ENCODE peak calls at places on chromosomes 4 and X, in five cellular contexts. One of them, this sample, is unnamed.
A peak's percentile ranks its signal among the peaks of the same experiment; 100 is the strongest.

GRCh38 chr4:173254646-173255045 is 79.5 kb downstream of the HMGB2 start:
- DNase-seq in A549: no peak
- DNase-seq in GM20000: no peak
- DNase-seq in WTC11: no peak
- DNase-seq in choroid plexus epithelial cell: no peak
- DNase-seq in this sample: no peak

GRCh38 chrX:47231167-47231566 is 1.6 kb upstream of the USP11 start:
- DNase-seq in A549: no peak
- DNase-seq in GM20000: no peak
- DNase-seq in WTC11: no peak
- DNase-seq in choroid plexus epithelial cell: no peak
- DNase-seq in this sample: no peak

GRCh38 chr4:12486995-12487394 is 997.1 kb downstream of the RAB28 start:
- DNase-seq in A549: no peak
- DNase-seq in GM20000: no peak
- DNase-seq in WTC11: no peak
- DNase-seq in choroid plexus epithelial cell: peak; percentile 0
- DNase-seq in this sample: no peak

GRCh38 chrX:77440310-77440709 is 6.9 kb upstream of the FGF16 start:
- DNase-seq in A549: no peak
- DNase-seq in GM20000: no peak
- DNase-seq in WTC11: no peak
- DNase-seq in choroid plexus epithelial cell: peak; percentile 55
- DNase-seq in this sample: no peak

GRCh38 chr4:91031761-91032160 is 904.6 kb downstream of the CCSER1 start:
- DNase-seq in A549: no peak
- DNase-seq in GM20000: no peak
- DNase-seq in WTC11: no peak
- DNase-seq in choroid plexus epithelial cell: no peak
- DNase-seq in this sample: no peak

GRCh38 chr4:118814901-118815300 is 21.0 kb downstream of the SEC24D start:
- DNase-seq in A549: no peak
- DNase-seq in GM20000: no peak
- DNase-seq in WTC11: no peak
- DNase-seq in choroid plexus epithelial cell: no peak
- DNase-seq in this sample: no peak

GRCh38 chrX:24860140-24860539 is 155.6 kb downstream of the ARX start:
- DNase-seq in A549: no peak
- DNase-seq in GM20000: no peak
- DNase-seq in WTC11: no peak
- DNase-seq in choroid plexus epithelial cell: peak; percentile 28
- DNase-seq in this sample: no peak

GRCh38 chr4:68466751-68467150 is 19.5 kb downstream of the TMPRSS11E start:
- DNase-seq in A549: no peak
- DNase-seq in GM20000: no peak
- DNase-seq in WTC11: no peak
- DNase-seq in choroid plexus epithelial cell: no peak
- DNase-seq in this sample: no peak

GRCh38 chr4:176451441-176451840 is 131.7 kb downstream of the SPCS3 start:
- DNase-seq in A549: no peak
- DNase-seq in GM20000: no peak
- DNase-seq in WTC11: no peak
- DNase-seq in choroid plexus epithelial cell: no peak
- DNase-seq in this sample: no peak

GRCh38 chr4:78809928-78810835 is 34.0 kb downstream of the BMP2K start:
- DNase-seq in A549: no peak
- DNase-seq in GM20000: no peak
- DNase-seq in WTC11: no peak
- DNase-seq in choroid plexus epithelial cell: no peak
- DNase-seq in this sample: no peak

GRCh38 chrX:141405486-141405877 is 163.2 kb upstream of the SPANXC start:
- DNase-seq in A549: peak; percentile 70
- DNase-seq in GM20000: no peak
- DNase-seq in WTC11: no peak
- DNase-seq in choroid plexus epithelial cell: peak; percentile 46
- DNase-seq in this sample: no peak

GRCh38 chr4:156983366-156983765 is 11.8 kb upstream of the PDGFC start:
- DNase-seq in A549: peak; percentile 19
- DNase-seq in GM20000: no peak
- DNase-seq in WTC11: no peak
- DNase-seq in choroid plexus epithelial cell: peak; percentile 69
- DNase-seq in this sample: no peak

GRCh38 chr4:38002451-38003071 is 42.4 kb downstream of the PTTG2 start:
- DNase-seq in A549: no peak
- DNase-seq in GM20000: no peak
- DNase-seq in WTC11: no peak
- DNase-seq in choroid plexus epithelial cell: peak; percentile 36
- DNase-seq in this sample: no peak

GRCh38 chr4:106329027-106329618 is 12.8 kb downstream of the AIMP1 start:
- DNase-seq in A549: peak; percentile 18
- DNase-seq in GM20000: peak; percentile 26
- DNase-seq in WTC11: no peak
- DNase-seq in choroid plexus epithelial cell: peak; percentile 78
- DNase-seq in this sample: no peak

GRCh38 chr4:101169044-101170014 is 178.0 kb downstream of the PPP3CA start:
- DNase-seq in A549: no peak
- DNase-seq in GM20000: peak; percentile 37
- DNase-seq in WTC11: peak; percentile 70
- DNase-seq in choroid plexus epithelial cell: peak; percentile 87
- DNase-seq in this sample: peak; percentile 76

GRCh38 chr4:8439914-8440490 is 521 bp downstream of the ACOX3 start:
- DNase-seq in A549: no peak
- DNase-seq in GM20000: peak; percentile 17
- DNase-seq in WTC11: no peak
- DNase-seq in choroid plexus epithelial cell: peak; percentile 38
- DNase-seq in this sample: peak; percentile 47

GRCh38 chr4:164734476-164734875 is 19.5 kb upstream of the SMIM31 start:
- DNase-seq in A549: no peak
- DNase-seq in GM20000: no peak
- DNase-seq in WTC11: no peak
- DNase-seq in choroid plexus epithelial cell: no peak
- DNase-seq in this sample: no peak

GRCh38 chrX:101686574-101686973 is 26.9 kb upstream of the ARMCX2 start:
- DNase-seq in A549: no peak
- DNase-seq in GM20000: no peak
- DNase-seq in WTC11: no peak
- DNase-seq in choroid plexus epithelial cell: no peak
- DNase-seq in this sample: no peak

GRCh38 chr4:103100691-103101090 is 1.1 kb upstream of the BDH2 start:
- DNase-seq in A549: no peak
- DNase-seq in GM20000: no peak
- DNase-seq in WTC11: no peak
- DNase-seq in choroid plexus epithelial cell: no peak
- DNase-seq in this sample: no peak

GRCh38 chrX:32530802-32531403 is 680.4 kb downstream of the DMD start:
- DNase-seq in A549: no peak
- DNase-seq in GM20000: peak; percentile 3
- DNase-seq in WTC11: no peak
- DNase-seq in choroid plexus epithelial cell: peak; percentile 66
- DNase-seq in this sample: peak; percentile 35

GRCh38 chr4:141540643-141541042 is 95.7 kb upstream of the IL15 start:
- DNase-seq in A549: no peak
- DNase-seq in GM20000: no peak
- DNase-seq in WTC11: no peak
- DNase-seq in choroid plexus epithelial cell: peak; percentile 60
- DNase-seq in this sample: no peak

GRCh38 chrX:30220646-30221045 is 5.3 kb downstream of the MAGEB2 start:
- DNase-seq in A549: no peak
- DNase-seq in GM20000: no peak
- DNase-seq in WTC11: no peak
- DNase-seq in choroid plexus epithelial cell: no peak
- DNase-seq in this sample: no peak

GRCh38 chr4:3437998-3438846 is 3.5 kb upstream of the HGFAC start:
- DNase-seq in A549: no peak
- DNase-seq in GM20000: no peak
- DNase-seq in WTC11: no peak
- DNase-seq in choroid plexus epithelial cell: no peak
- DNase-seq in this sample: no peak

GRCh38 chr4:83599183-83599582 is 63.3 kb downstream of the GPAT3 start:
- DNase-seq in A549: no peak
- DNase-seq in GM20000: no peak
- DNase-seq in WTC11: no peak
- DNase-seq in choroid plexus epithelial cell: peak; percentile 73
- DNase-seq in this sample: no peak

GRCh38 chr4:117324851-117325491 is 239.6 kb upstream of the TRAM1L1 start:
- DNase-seq in A549: no peak
- DNase-seq in GM20000: no peak
- DNase-seq in WTC11: no peak
- DNase-seq in choroid plexus epithelial cell: peak; percentile 86
- DNase-seq in this sample: no peak

GRCh38 chrX:81120270-81120935 is 81.3 kb downstream of the HMGN5 start:
- DNase-seq in A549: no peak
- DNase-seq in GM20000: no peak
- DNase-seq in WTC11: no peak
- DNase-seq in choroid plexus epithelial cell: no peak
- DNase-seq in this sample: no peak

GRCh38 chrX:81121513-81122363 is 80.0 kb downstream of the HMGN5 start:
- DNase-seq in A549: peak; percentile 71
- DNase-seq in GM20000: peak; percentile 80
- DNase-seq in WTC11: peak; percentile 87
- DNase-seq in choroid plexus epithelial cell: peak; percentile 95
- DNase-seq in this sample: peak; percentile 88

DNA sequence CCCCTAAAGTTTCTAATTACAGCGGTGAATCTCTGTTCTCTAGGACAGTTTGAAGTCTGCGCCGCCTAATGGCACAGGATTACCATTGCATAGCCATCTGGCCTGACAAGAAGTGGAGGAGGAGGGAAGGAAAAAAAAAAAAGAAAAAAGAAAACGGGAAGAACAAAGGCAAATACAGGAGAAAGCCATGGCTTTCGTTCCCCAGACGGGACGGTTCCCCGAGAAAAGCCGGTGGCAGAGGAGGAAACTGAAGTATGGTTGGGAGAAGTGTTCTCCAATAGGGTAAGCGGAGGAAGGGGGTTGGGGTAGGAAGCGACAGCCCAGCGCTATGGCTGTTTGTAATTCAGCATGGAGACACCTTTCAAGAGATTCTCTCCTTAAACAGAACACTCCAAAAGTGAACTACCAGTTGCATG is 80.8 kb downstream of the HMGN5 start:
- DNase-seq in A549: peak; percentile 13
- DNase-seq in GM20000: peak; percentile 5
- DNase-seq in WTC11: peak; percentile 42
- DNase-seq in choroid plexus epithelial cell: peak; percentile 67
- DNase-seq in this sample: peak; percentile 51
- TF ChIP-seq CTCF in A549: peak; percentile 50
- TF ChIP-seq CTCF in GM20000: peak; percentile 60
- TF ChIP-seq CTCF in WTC11: peak; percentile 19
- TF ChIP-seq CTCF in choroid plexus epithelial cell: peak; percentile 74
- TF ChIP-seq CTCF in this sample: peak; percentile 60

DNA sequence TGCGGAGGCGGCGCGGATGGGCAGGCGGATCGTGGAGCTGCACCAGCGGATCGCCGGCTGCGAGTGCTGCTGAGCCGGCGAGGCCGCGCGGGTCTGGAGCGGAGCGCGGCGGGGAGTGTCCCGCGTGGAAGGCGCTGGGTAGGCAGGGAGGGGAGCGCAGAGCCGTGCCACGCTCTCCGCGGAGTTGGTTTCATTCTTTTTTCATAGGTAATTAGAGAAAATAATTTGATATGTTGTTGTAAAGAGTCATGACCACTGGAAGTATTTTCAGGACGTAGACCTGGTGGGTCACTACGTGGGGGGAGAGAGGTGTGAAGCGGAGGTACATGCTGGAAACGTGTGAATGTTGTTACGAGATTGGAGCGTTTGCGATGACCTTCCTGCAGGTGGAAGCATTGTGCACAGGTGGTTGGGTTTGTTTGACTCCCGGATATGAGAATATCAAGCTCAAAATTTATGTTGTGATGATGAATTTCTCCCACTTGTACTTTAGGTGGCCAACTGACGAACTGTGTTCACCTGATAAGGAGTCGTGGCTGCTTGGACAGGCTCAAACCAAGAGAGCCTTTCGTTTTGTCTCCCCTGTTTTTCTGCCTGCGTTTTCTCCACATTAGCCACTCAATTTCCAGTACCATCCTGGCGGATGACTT is 19.1 kb upstream of the S100P start:
- DNase-seq in A549: no peak
- DNase-seq in GM20000: peak; percentile 78
- DNase-seq in WTC11: no peak
- DNase-seq in choroid plexus epithelial cell: peak; percentile 61
- DNase-seq in this sample: peak; percentile 84
- TF ChIP-seq CTCF in A549: peak; percentile 27
- TF ChIP-seq CTCF in GM20000: peak; percentile 31
- TF ChIP-seq CTCF in WTC11: no peak
- TF ChIP-seq CTCF in choroid plexus epithelial cell: peak; percentile 53
- TF ChIP-seq CTCF in this sample: peak; percentile 77

DNA sequence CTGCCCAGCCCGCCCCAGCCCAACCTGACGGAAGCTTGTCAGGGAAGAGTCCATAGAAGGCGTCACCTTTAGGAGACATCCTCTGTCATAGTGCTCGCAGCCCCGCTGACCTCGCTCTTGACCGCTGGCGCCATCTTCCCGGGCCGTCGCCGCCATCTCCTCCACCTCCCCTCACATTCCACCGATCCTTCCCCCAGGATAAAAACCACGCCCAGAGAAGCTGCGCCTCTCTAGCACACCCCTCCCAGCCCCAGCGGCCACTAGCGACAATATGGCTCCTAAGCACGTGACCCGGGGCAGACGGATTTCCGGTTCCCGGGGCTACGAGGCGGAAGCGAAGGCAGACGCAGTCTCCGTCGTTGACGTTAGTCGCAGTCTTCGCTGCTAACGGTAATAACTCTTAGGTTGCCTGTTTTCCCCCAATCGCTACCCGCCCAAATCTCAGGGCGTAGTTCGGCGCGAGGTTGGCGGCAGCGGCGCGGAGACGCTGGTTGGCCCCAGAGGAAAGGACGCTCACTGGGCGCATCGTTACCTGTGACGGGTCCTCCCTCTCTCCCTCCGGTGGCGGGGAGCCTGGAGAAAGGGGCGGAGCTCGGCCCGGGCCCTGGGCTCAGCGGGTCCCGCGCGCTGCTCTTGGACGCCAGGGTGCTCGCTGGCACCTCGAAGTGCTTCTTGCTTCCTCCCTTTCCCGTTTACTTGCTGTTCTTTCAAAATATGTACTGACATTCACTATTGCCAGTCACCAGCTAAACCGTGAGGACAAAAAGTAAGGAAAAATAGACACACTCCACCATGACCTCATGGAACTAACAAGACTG is at the start of the genes RCHY1 and THAP6:
- DNase-seq in A549: peak; percentile 67
- DNase-seq in GM20000: peak; percentile 79
- DNase-seq in WTC11: peak; percentile 94
- DNase-seq in choroid plexus epithelial cell: peak; percentile 94
- DNase-seq in this sample: peak; percentile 94
- TF ChIP-seq CTCF in A549: no peak
- TF ChIP-seq CTCF in GM20000: no peak
- TF ChIP-seq CTCF in WTC11: no peak
- TF ChIP-seq CTCF in choroid plexus epithelial cell: no peak
- TF ChIP-seq CTCF in this sample: no peak

DNA sequence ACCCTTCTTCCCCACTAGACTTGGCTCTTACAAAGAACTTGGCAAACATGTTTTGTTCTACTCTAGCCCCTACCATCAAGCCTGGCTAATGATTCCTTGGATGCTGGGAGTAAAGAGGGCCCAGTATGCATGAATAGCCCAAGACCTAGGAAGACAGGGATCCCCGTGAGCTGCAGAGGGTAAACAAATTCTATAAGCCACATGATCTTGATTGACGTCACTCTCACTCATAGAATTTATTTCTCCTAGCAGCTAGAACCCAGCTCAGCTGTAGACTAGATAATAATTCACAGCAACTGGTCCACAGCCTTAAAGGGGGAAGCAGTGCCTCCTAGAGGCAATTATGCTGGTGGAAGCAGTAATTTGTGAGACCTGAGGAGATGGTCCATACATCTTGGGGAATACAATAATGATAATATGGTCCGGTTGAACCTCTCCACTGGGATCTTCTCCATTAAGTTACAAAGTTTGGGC is 16.1 kb upstream of the USO1 start:
- DNase-seq in A549: no peak
- DNase-seq in GM20000: no peak
- DNase-seq in WTC11: peak; percentile 23
- DNase-seq in choroid plexus epithelial cell: peak; percentile 37
- DNase-seq in this sample: peak; percentile 75
- TF ChIP-seq CTCF in A549: peak; percentile 28
- TF ChIP-seq CTCF in GM20000: no peak
- TF ChIP-seq CTCF in WTC11: peak; percentile 17
- TF ChIP-seq CTCF in choroid plexus epithelial cell: peak; percentile 58
- TF ChIP-seq CTCF in this sample: peak; percentile 63